ENCODE peak calls at places on chromosomes 5 and 9, in eight cellular contexts. One of them, this sample, is unnamed.

GRCh38 chr5:19608434-19608833 is 379.6 kb downstream of the CDH18 start:
- DNase-seq in HTR-8/SVneo: peak; percentile 38
- DNase-seq in activated CD4-positive, alpha-beta T cell treated with anti-CD3 and anti-CD28 coated beads for 48 hours: no peak
- DNase-seq in T-helper 17 cell: no peak
- DNase-seq in CD4-positive, CD25-positive, alpha-beta regulatory T cell: no peak
- DNase-seq in left colon: no peak
- DNase-seq in activated T-cell treated with anti-CD3 and anti-CD28 coated beads, Interleukin-2, amount 50 U/mL, for 1 hour: no peak
- DNase-seq in GM04504: no peak
- DNase-seq in this sample: no peak

GRCh38 chr5:56516936-56517521 is 283.9 kb upstream of the ANKRD55 start:
- DNase-seq in HTR-8/SVneo: no peak
- DNase-seq in activated CD4-positive, alpha-beta T cell treated with anti-CD3 and anti-CD28 coated beads for 48 hours: peak; percentile 8
- DNase-seq in T-helper 17 cell: no peak
- DNase-seq in CD4-positive, CD25-positive, alpha-beta regulatory T cell: peak; percentile 19
- DNase-seq in left colon: peak; percentile 32
- DNase-seq in activated T-cell treated with anti-CD3 and anti-CD28 coated beads, Interleukin-2, amount 50 U/mL, for 1 hour: no peak
- DNase-seq in GM04504: no peak
- DNase-seq in this sample: no peak

GRCh38 chr9:108784998-108785397 is 70.8 kb downstream of the ACTL7B start:
- DNase-seq in HTR-8/SVneo: no peak
- DNase-seq in activated CD4-positive, alpha-beta T cell treated with anti-CD3 and anti-CD28 coated beads for 48 hours: no peak
- DNase-seq in T-helper 17 cell: no peak
- DNase-seq in CD4-positive, CD25-positive, alpha-beta regulatory T cell: no peak
- DNase-seq in left colon: no peak
- DNase-seq in activated T-cell treated with anti-CD3 and anti-CD28 coated beads, Interleukin-2, amount 50 U/mL, for 1 hour: no peak
- DNase-seq in GM04504: peak; percentile 47
- DNase-seq in this sample: no peak

GRCh38 chr9:24257726-24258125 is 288.0 kb downstream of the IZUMO3 start:
- DNase-seq in HTR-8/SVneo: peak; percentile 0
- DNase-seq in activated CD4-positive, alpha-beta T cell treated with anti-CD3 and anti-CD28 coated beads for 48 hours: no peak
- DNase-seq in T-helper 17 cell: no peak
- DNase-seq in CD4-positive, CD25-positive, alpha-beta regulatory T cell: no peak
- DNase-seq in left colon: no peak
- DNase-seq in activated T-cell treated with anti-CD3 and anti-CD28 coated beads, Interleukin-2, amount 50 U/mL, for 1 hour: no peak
- DNase-seq in GM04504: no peak
- DNase-seq in this sample: no peak

GRCh38 chr5:172897691-172898512 is 61.3 kb upstream of the RPL26L1 start:
- DNase-seq in HTR-8/SVneo: peak; percentile 79
- DNase-seq in activated CD4-positive, alpha-beta T cell treated with anti-CD3 and anti-CD28 coated beads for 48 hours: no peak
- DNase-seq in T-helper 17 cell: no peak
- DNase-seq in CD4-positive, CD25-positive, alpha-beta regulatory T cell: no peak
- DNase-seq in left colon: no peak
- DNase-seq in activated T-cell treated with anti-CD3 and anti-CD28 coated beads, Interleukin-2, amount 50 U/mL, for 1 hour: no peak
- DNase-seq in GM04504: peak; percentile 90
- DNase-seq in this sample: no peak

GRCh38 chr5:76954383-76954763 is 1.5 kb downstream of the CRHBP start:
- DNase-seq in HTR-8/SVneo: no peak
- DNase-seq in activated CD4-positive, alpha-beta T cell treated with anti-CD3 and anti-CD28 coated beads for 48 hours: no peak
- DNase-seq in T-helper 17 cell: no peak
- DNase-seq in CD4-positive, CD25-positive, alpha-beta regulatory T cell: no peak
- DNase-seq in left colon: no peak
- DNase-seq in activated T-cell treated with anti-CD3 and anti-CD28 coated beads, Interleukin-2, amount 50 U/mL, for 1 hour: no peak
- DNase-seq in GM04504: no peak
- DNase-seq in this sample: no peak

GRCh38 chr5:171606414-171607024 is 179.1 kb upstream of the SMIM23 start:
- DNase-seq in HTR-8/SVneo: no peak
- DNase-seq in activated CD4-positive, alpha-beta T cell treated with anti-CD3 and anti-CD28 coated beads for 48 hours: no peak
- DNase-seq in T-helper 17 cell: no peak
- DNase-seq in CD4-positive, CD25-positive, alpha-beta regulatory T cell: no peak
- DNase-seq in left colon: no peak
- DNase-seq in activated T-cell treated with anti-CD3 and anti-CD28 coated beads, Interleukin-2, amount 50 U/mL, for 1 hour: no peak
- DNase-seq in GM04504: no peak
- DNase-seq in this sample: no peak

GRCh38 chr5:54845567-54845941 is 139.8 kb downstream of the ESM1 start:
- DNase-seq in HTR-8/SVneo: peak; percentile 21
- DNase-seq in activated CD4-positive, alpha-beta T cell treated with anti-CD3 and anti-CD28 coated beads for 48 hours: no peak
- DNase-seq in T-helper 17 cell: no peak
- DNase-seq in CD4-positive, CD25-positive, alpha-beta regulatory T cell: no peak
- DNase-seq in left colon: no peak
- DNase-seq in activated T-cell treated with anti-CD3 and anti-CD28 coated beads, Interleukin-2, amount 50 U/mL, for 1 hour: no peak
- DNase-seq in GM04504: no peak
- DNase-seq in this sample: no peak

GRCh38 chr5:125357660-125358059 is 611.2 kb upstream of the ZNF608 start:
- DNase-seq in HTR-8/SVneo: no peak
- DNase-seq in activated CD4-positive, alpha-beta T cell treated with anti-CD3 and anti-CD28 coated beads for 48 hours: no peak
- DNase-seq in T-helper 17 cell: no peak
- DNase-seq in CD4-positive, CD25-positive, alpha-beta regulatory T cell: no peak
- DNase-seq in left colon: no peak
- DNase-seq in activated T-cell treated with anti-CD3 and anti-CD28 coated beads, Interleukin-2, amount 50 U/mL, for 1 hour: no peak
- DNase-seq in GM04504: no peak
- DNase-seq in this sample: no peak

GRCh38 chr5:13957032-13957645 is 12.7 kb upstream of the DNAH5 start:
- DNase-seq in HTR-8/SVneo: peak; percentile 79
- DNase-seq in activated CD4-positive, alpha-beta T cell treated with anti-CD3 and anti-CD28 coated beads for 48 hours: peak; percentile 5
- DNase-seq in T-helper 17 cell: no peak
- DNase-seq in CD4-positive, CD25-positive, alpha-beta regulatory T cell: no peak
- DNase-seq in left colon: no peak
- DNase-seq in activated T-cell treated with anti-CD3 and anti-CD28 coated beads, Interleukin-2, amount 50 U/mL, for 1 hour: no peak
- DNase-seq in GM04504: peak; percentile 34
- DNase-seq in this sample: no peak

GRCh38 chr5:80255425-80255751 is 460 bp downstream of the SERINC5 start:
- DNase-seq in HTR-8/SVneo: peak; percentile 49
- DNase-seq in activated CD4-positive, alpha-beta T cell treated with anti-CD3 and anti-CD28 coated beads for 48 hours: peak; percentile 73
- DNase-seq in T-helper 17 cell: no peak
- DNase-seq in CD4-positive, CD25-positive, alpha-beta regulatory T cell: no peak
- DNase-seq in left colon: peak; percentile 82
- DNase-seq in activated T-cell treated with anti-CD3 and anti-CD28 coated beads, Interleukin-2, amount 50 U/mL, for 1 hour: no peak
- DNase-seq in GM04504: no peak
- DNase-seq in this sample: peak; percentile 85

GRCh38 chr9:73152953-73153352 is 1.3 kb downstream of the ANXA1 start:
- DNase-seq in HTR-8/SVneo: no peak
- DNase-seq in activated CD4-positive, alpha-beta T cell treated with anti-CD3 and anti-CD28 coated beads for 48 hours: peak; percentile 14
- DNase-seq in T-helper 17 cell: no peak
- DNase-seq in CD4-positive, CD25-positive, alpha-beta regulatory T cell: no peak
- DNase-seq in left colon: no peak
- DNase-seq in activated T-cell treated with anti-CD3 and anti-CD28 coated beads, Interleukin-2, amount 50 U/mL, for 1 hour: no peak
- DNase-seq in GM04504: no peak
- DNase-seq in this sample: no peak

GRCh38 chr5:178241688-178242231 is 9.2 kb upstream of the PHYKPL start:
- DNase-seq in HTR-8/SVneo: no peak
- DNase-seq in activated CD4-positive, alpha-beta T cell treated with anti-CD3 and anti-CD28 coated beads for 48 hours: no peak
- DNase-seq in T-helper 17 cell: no peak
- DNase-seq in CD4-positive, CD25-positive, alpha-beta regulatory T cell: no peak
- DNase-seq in left colon: no peak
- DNase-seq in activated T-cell treated with anti-CD3 and anti-CD28 coated beads, Interleukin-2, amount 50 U/mL, for 1 hour: no peak
- DNase-seq in GM04504: no peak
- DNase-seq in this sample: no peak

GRCh38 chr5:149455889-149456409 is 76.9 kb upstream of the IL17B start:
- DNase-seq in HTR-8/SVneo: no peak
- DNase-seq in activated CD4-positive, alpha-beta T cell treated with anti-CD3 and anti-CD28 coated beads for 48 hours: no peak
- DNase-seq in T-helper 17 cell: no peak
- DNase-seq in CD4-positive, CD25-positive, alpha-beta regulatory T cell: no peak
- DNase-seq in left colon: no peak
- DNase-seq in activated T-cell treated with anti-CD3 and anti-CD28 coated beads, Interleukin-2, amount 50 U/mL, for 1 hour: no peak
- DNase-seq in GM04504: no peak
- DNase-seq in this sample: no peak

GRCh38 chr9:95605826-95606555 is 89.2 kb upstream of the PTCH1 start:
- DNase-seq in HTR-8/SVneo: no peak
- DNase-seq in activated CD4-positive, alpha-beta T cell treated with anti-CD3 and anti-CD28 coated beads for 48 hours: no peak
- DNase-seq in T-helper 17 cell: no peak
- DNase-seq in CD4-positive, CD25-positive, alpha-beta regulatory T cell: no peak
- DNase-seq in left colon: no peak
- DNase-seq in activated T-cell treated with anti-CD3 and anti-CD28 coated beads, Interleukin-2, amount 50 U/mL, for 1 hour: no peak
- DNase-seq in GM04504: no peak
- DNase-seq in this sample: no peak

GRCh38 chr5:149298163-149298562 is 26.5 kb downstream of the AFAP1L1 start:
- DNase-seq in HTR-8/SVneo: no peak
- DNase-seq in activated CD4-positive, alpha-beta T cell treated with anti-CD3 and anti-CD28 coated beads for 48 hours: no peak
- DNase-seq in T-helper 17 cell: no peak
- DNase-seq in CD4-positive, CD25-positive, alpha-beta regulatory T cell: no peak
- DNase-seq in left colon: no peak
- DNase-seq in activated T-cell treated with anti-CD3 and anti-CD28 coated beads, Interleukin-2, amount 50 U/mL, for 1 hour: no peak
- DNase-seq in GM04504: no peak
- DNase-seq in this sample: no peak

GRCh38 chr5:132459983-132460834 is 30.4 kb downstream of the IRF1 start:
- DNase-seq in HTR-8/SVneo: no peak
- DNase-seq in activated CD4-positive, alpha-beta T cell treated with anti-CD3 and anti-CD28 coated beads for 48 hours: no peak
- DNase-seq in T-helper 17 cell: no peak
- DNase-seq in CD4-positive, CD25-positive, alpha-beta regulatory T cell: no peak
- DNase-seq in left colon: no peak
- DNase-seq in activated T-cell treated with anti-CD3 and anti-CD28 coated beads, Interleukin-2, amount 50 U/mL, for 1 hour: no peak
- DNase-seq in GM04504: no peak
- DNase-seq in this sample: peak; percentile 61

GRCh38 chr9:32681751-32682150 is 46.3 kb upstream of the TAF1L start:
- DNase-seq in HTR-8/SVneo: no peak
- DNase-seq in activated CD4-positive, alpha-beta T cell treated with anti-CD3 and anti-CD28 coated beads for 48 hours: no peak
- DNase-seq in T-helper 17 cell: no peak
- DNase-seq in CD4-positive, CD25-positive, alpha-beta regulatory T cell: no peak
- DNase-seq in left colon: no peak
- DNase-seq in activated T-cell treated with anti-CD3 and anti-CD28 coated beads, Interleukin-2, amount 50 U/mL, for 1 hour: no peak
- DNase-seq in GM04504: no peak
- DNase-seq in this sample: no peak

GRCh38 chr5:156699147-156699546 is 150.9 kb upstream of the PPP1R2B start:
- DNase-seq in HTR-8/SVneo: no peak
- DNase-seq in activated CD4-positive, alpha-beta T cell treated with anti-CD3 and anti-CD28 coated beads for 48 hours: no peak
- DNase-seq in T-helper 17 cell: no peak
- DNase-seq in CD4-positive, CD25-positive, alpha-beta regulatory T cell: no peak
- DNase-seq in left colon: no peak
- DNase-seq in activated T-cell treated with anti-CD3 and anti-CD28 coated beads, Interleukin-2, amount 50 U/mL, for 1 hour: no peak
- DNase-seq in GM04504: no peak
- DNase-seq in this sample: no peak

GRCh38 chr5:135008981-135009735 is 24.9 kb downstream of the PITX1 start:
- DNase-seq in HTR-8/SVneo: no peak
- DNase-seq in activated CD4-positive, alpha-beta T cell treated with anti-CD3 and anti-CD28 coated beads for 48 hours: no peak
- DNase-seq in T-helper 17 cell: no peak
- DNase-seq in CD4-positive, CD25-positive, alpha-beta regulatory T cell: no peak
- DNase-seq in left colon: no peak
- DNase-seq in activated T-cell treated with anti-CD3 and anti-CD28 coated beads, Interleukin-2, amount 50 U/mL, for 1 hour: no peak
- DNase-seq in GM04504: no peak
- DNase-seq in this sample: no peak

GRCh38 chr5:179422213-179422839 is 77.1 kb upstream of the ADAMTS2 start:
- DNase-seq in HTR-8/SVneo: no peak
- DNase-seq in activated CD4-positive, alpha-beta T cell treated with anti-CD3 and anti-CD28 coated beads for 48 hours: no peak
- DNase-seq in T-helper 17 cell: no peak
- DNase-seq in CD4-positive, CD25-positive, alpha-beta regulatory T cell: no peak
- DNase-seq in left colon: no peak
- DNase-seq in activated T-cell treated with anti-CD3 and anti-CD28 coated beads, Interleukin-2, amount 50 U/mL, for 1 hour: no peak
- DNase-seq in GM04504: no peak
- DNase-seq in this sample: no peak

GRCh38 chr5:67610191-67610912 is 413.8 kb upstream of the CD180 start:
- DNase-seq in HTR-8/SVneo: no peak
- DNase-seq in activated CD4-positive, alpha-beta T cell treated with anti-CD3 and anti-CD28 coated beads for 48 hours: no peak
- DNase-seq in T-helper 17 cell: no peak
- DNase-seq in CD4-positive, CD25-positive, alpha-beta regulatory T cell: no peak
- DNase-seq in left colon: no peak
- DNase-seq in activated T-cell treated with anti-CD3 and anti-CD28 coated beads, Interleukin-2, amount 50 U/mL, for 1 hour: no peak
- DNase-seq in GM04504: no peak
- DNase-seq in this sample: no peak

GRCh38 chr5:170782438-170782837 is 1.1 kb upstream of the GABRP start:
- DNase-seq in HTR-8/SVneo: no peak
- DNase-seq in activated CD4-positive, alpha-beta T cell treated with anti-CD3 and anti-CD28 coated beads for 48 hours: no peak
- DNase-seq in T-helper 17 cell: no peak
- DNase-seq in CD4-positive, CD25-positive, alpha-beta regulatory T cell: no peak
- DNase-seq in left colon: peak; percentile 68
- DNase-seq in activated T-cell treated with anti-CD3 and anti-CD28 coated beads, Interleukin-2, amount 50 U/mL, for 1 hour: no peak
- DNase-seq in GM04504: no peak
- DNase-seq in this sample: no peak

GRCh38 chr5:177610131-177610769 is 10.3 kb downstream of the B4GALT7 start:
- DNase-seq in HTR-8/SVneo: no peak
- DNase-seq in activated CD4-positive, alpha-beta T cell treated with anti-CD3 and anti-CD28 coated beads for 48 hours: no peak
- DNase-seq in T-helper 17 cell: no peak
- DNase-seq in CD4-positive, CD25-positive, alpha-beta regulatory T cell: no peak
- DNase-seq in left colon: no peak
- DNase-seq in activated T-cell treated with anti-CD3 and anti-CD28 coated beads, Interleukin-2, amount 50 U/mL, for 1 hour: no peak
- DNase-seq in GM04504: no peak
- DNase-seq in this sample: no peak

GRCh38 chr9:99112750-99113417 is 8.0 kb downstream of the TGFBR1 start:
- DNase-seq in HTR-8/SVneo: no peak
- DNase-seq in activated CD4-positive, alpha-beta T cell treated with anti-CD3 and anti-CD28 coated beads for 48 hours: peak; percentile 25
- DNase-seq in T-helper 17 cell: peak; percentile 22
- DNase-seq in CD4-positive, CD25-positive, alpha-beta regulatory T cell: peak; percentile 79
- DNase-seq in left colon: no peak
- DNase-seq in activated T-cell treated with anti-CD3 and anti-CD28 coated beads, Interleukin-2, amount 50 U/mL, for 1 hour: peak; percentile 41
- DNase-seq in GM04504: no peak
- DNase-seq in this sample: peak; percentile 75

GRCh38 chr9:133942206-133942975 is 49.7 kb downstream of the VAV2 start:
- DNase-seq in HTR-8/SVneo: no peak
- DNase-seq in activated CD4-positive, alpha-beta T cell treated with anti-CD3 and anti-CD28 coated beads for 48 hours: no peak
- DNase-seq in T-helper 17 cell: no peak
- DNase-seq in CD4-positive, CD25-positive, alpha-beta regulatory T cell: no peak
- DNase-seq in left colon: no peak
- DNase-seq in activated T-cell treated with anti-CD3 and anti-CD28 coated beads, Interleukin-2, amount 50 U/mL, for 1 hour: no peak
- DNase-seq in GM04504: no peak
- DNase-seq in this sample: no peak

GRCh38 chr5:178288373-178289368 is 56.1 kb upstream of the PHYKPL start:
- DNase-seq in HTR-8/SVneo: peak; percentile 60
- DNase-seq in activated CD4-positive, alpha-beta T cell treated with anti-CD3 and anti-CD28 coated beads for 48 hours: no peak
- DNase-seq in T-helper 17 cell: no peak
- DNase-seq in CD4-positive, CD25-positive, alpha-beta regulatory T cell: no peak
- DNase-seq in left colon: no peak
- DNase-seq in activated T-cell treated with anti-CD3 and anti-CD28 coated beads, Interleukin-2, amount 50 U/mL, for 1 hour: no peak
- DNase-seq in GM04504: no peak
- DNase-seq in this sample: no peak

GRCh38 chr5:35050541-35051126 is 2.9 kb upstream of the AGXT2 start:
- DNase-seq in HTR-8/SVneo: no peak
- DNase-seq in activated CD4-positive, alpha-beta T cell treated with anti-CD3 and anti-CD28 coated beads for 48 hours: no peak
- DNase-seq in T-helper 17 cell: no peak
- DNase-seq in CD4-positive, CD25-positive, alpha-beta regulatory T cell: no peak
- DNase-seq in left colon: no peak
- DNase-seq in activated T-cell treated with anti-CD3 and anti-CD28 coated beads, Interleukin-2, amount 50 U/mL, for 1 hour: no peak
- DNase-seq in GM04504: no peak
- DNase-seq in this sample: no peak

GRCh38 chr5:179120421-179120861 is 60.3 kb downstream of the ZNF354C start:
- DNase-seq in HTR-8/SVneo: no peak
- DNase-seq in activated CD4-positive, alpha-beta T cell treated with anti-CD3 and anti-CD28 coated beads for 48 hours: no peak
- DNase-seq in T-helper 17 cell: no peak
- DNase-seq in CD4-positive, CD25-positive, alpha-beta regulatory T cell: no peak
- DNase-seq in left colon: no peak
- DNase-seq in activated T-cell treated with anti-CD3 and anti-CD28 coated beads, Interleukin-2, amount 50 U/mL, for 1 hour: no peak
- DNase-seq in GM04504: no peak
- DNase-seq in this sample: peak; percentile 21

GRCh38 chr5:60207031-60207430 is 313.5 kb upstream of the PDE4D start:
- DNase-seq in HTR-8/SVneo: no peak
- DNase-seq in activated CD4-positive, alpha-beta T cell treated with anti-CD3 and anti-CD28 coated beads for 48 hours: no peak
- DNase-seq in T-helper 17 cell: no peak
- DNase-seq in CD4-positive, CD25-positive, alpha-beta regulatory T cell: no peak
- DNase-seq in left colon: no peak
- DNase-seq in activated T-cell treated with anti-CD3 and anti-CD28 coated beads, Interleukin-2, amount 50 U/mL, for 1 hour: no peak
- DNase-seq in GM04504: no peak
- DNase-seq in this sample: no peak

GRCh38 chr5:51559921-51560658 is 176.8 kb downstream of the ISL1 start:
- DNase-seq in HTR-8/SVneo: no peak
- DNase-seq in activated CD4-positive, alpha-beta T cell treated with anti-CD3 and anti-CD28 coated beads for 48 hours: no peak
- DNase-seq in T-helper 17 cell: no peak
- DNase-seq in CD4-positive, CD25-positive, alpha-beta regulatory T cell: no peak
- DNase-seq in left colon: no peak
- DNase-seq in activated T-cell treated with anti-CD3 and anti-CD28 coated beads, Interleukin-2, amount 50 U/mL, for 1 hour: no peak
- DNase-seq in GM04504: no peak
- DNase-seq in this sample: no peak

GRCh38 chr5:134989291-134989830 is 21.7 kb downstream of the CATSPER3 start:
- DNase-seq in HTR-8/SVneo: no peak
- DNase-seq in activated CD4-positive, alpha-beta T cell treated with anti-CD3 and anti-CD28 coated beads for 48 hours: no peak
- DNase-seq in T-helper 17 cell: no peak
- DNase-seq in CD4-positive, CD25-positive, alpha-beta regulatory T cell: no peak
- DNase-seq in left colon: no peak
- DNase-seq in activated T-cell treated with anti-CD3 and anti-CD28 coated beads, Interleukin-2, amount 50 U/mL, for 1 hour: no peak
- DNase-seq in GM04504: no peak
- DNase-seq in this sample: no peak

GRCh38 chr5:100902406-100903035 is 561 bp downstream of the ST8SIA4 start:
- DNase-seq in HTR-8/SVneo: no peak
- DNase-seq in activated CD4-positive, alpha-beta T cell treated with anti-CD3 and anti-CD28 coated beads for 48 hours: peak; percentile 54
- DNase-seq in T-helper 17 cell: no peak
- DNase-seq in CD4-positive, CD25-positive, alpha-beta regulatory T cell: no peak
- DNase-seq in left colon: peak; percentile 8
- DNase-seq in activated T-cell treated with anti-CD3 and anti-CD28 coated beads, Interleukin-2, amount 50 U/mL, for 1 hour: peak; percentile 41
- DNase-seq in GM04504: no peak
- DNase-seq in this sample: peak; percentile 71

GRCh38 chr5:73380710-73381586 is 67.6 kb downstream of the FOXD1 start:
- DNase-seq in HTR-8/SVneo: no peak
- DNase-seq in activated CD4-positive, alpha-beta T cell treated with anti-CD3 and anti-CD28 coated beads for 48 hours: no peak
- DNase-seq in T-helper 17 cell: no peak
- DNase-seq in CD4-positive, CD25-positive, alpha-beta regulatory T cell: no peak
- DNase-seq in left colon: no peak
- DNase-seq in activated T-cell treated with anti-CD3 and anti-CD28 coated beads, Interleukin-2, amount 50 U/mL, for 1 hour: no peak
- DNase-seq in GM04504: no peak
- DNase-seq in this sample: no peak

This sample was measured in activated effector memory CD4-positive, alpha-beta T cell treated with anti-CD3 and anti-CD28 coated beads, Interleukin-2, amount 50 U/mL, for 16 hours.